ENCODE peak calls at places on chromosomes 5 and 9, in nine cellular contexts. A is hepatocyte; C is heart left ventricle; E is CD8-positive, alpha-beta T cell; I is WERI-Rb-1; Z is aorta; O is left ventricle myocardium inferior; Y is fibroblast of lung; M is H9. P is an unnamed sample.

GRCh38 chr9:69771775-69772418 is 12.1 kb upstream of the PTAR1 start:
- DNase-seq in O (no peak), Y (peak; percentile 83), E (no peak), I (no peak), A (no peak), C (no peak), M (no peak), Z (no peak), P (no peak)

GRCh38 chr5:160792281-160792680 is 59.7 kb downstream of the ATP10B start:
- DNase-seq in O (no peak), C (no peak), Z (no peak), E (no peak), I (no peak), Y (no peak), M (no peak), A (no peak), P (no peak)

GRCh38 chr9:13116292-13116691 is 163.2 kb downstream of the MPDZ start:
- DNase-seq in Y (no peak), M (no peak), O (no peak), C (no peak), Z (no peak), A (no peak), I (no peak), E (no peak), P (no peak)

GRCh38 chr5:169142264-169142970 is 158.5 kb downstream of the SLIT3 start:
- DNase-seq in E (no peak), A (no peak), O (peak; percentile 60), C (peak; percentile 31), Y (peak; percentile 72), M (no peak), Z (peak; percentile 82), I (no peak), P (no peak)

GRCh38 chr9:93290495-93291434 is 106.8 kb downstream of the WNK2 start:
- DNase-seq in C (no peak), I (no peak), Y (no peak), M (peak; percentile 31), E (no peak), O (no peak), A (no peak), Z (no peak), P (no peak)

GRCh38 chr5:97778451-97778850 is 595.4 kb upstream of the RIOK2 start:
- DNase-seq in E (no peak), Y (peak; percentile 73), C (no peak), Z (no peak), I (no peak), A (no peak), M (no peak), O (no peak), P (no peak)

GRCh38 chr5:8879248-8879647 is 666.6 kb downstream of the SEMA5A start:
- DNase-seq in Y (no peak), C (no peak), M (no peak), O (no peak), Z (no peak), A (no peak), I (no peak), E (no peak), P (no peak)

GRCh38 chr5:44546283-44546682 is 157.1 kb upstream of the FGF10 start:
- DNase-seq in Z (no peak), M (no peak), Y (peak; percentile 50), O (no peak), E (no peak), A (no peak), C (no peak), I (no peak), P (no peak)

GRCh38 chr9:79976501-79977444 is 405.0 kb downstream of the TLE4 start:
- DNase-seq in A (no peak), Y (no peak), I (peak; percentile 17), M (no peak), E (no peak), O (no peak), Z (no peak), C (no peak), P (no peak)

GRCh38 chr5:82417776-82418607 is 139.8 kb upstream of the RPS23 start:
- DNase-seq in Z (no peak), M (no peak), C (no peak), O (no peak), I (no peak), E (no peak), Y (peak; percentile 67), A (no peak), P (no peak)

GRCh38 chr5:141941307-141941706 is 16.7 kb downstream of the PCDH12 start:
- DNase-seq in Z (peak; percentile 75), M (no peak), C (no peak), O (no peak), I (no peak), E (no peak), Y (peak; percentile 30), A (no peak), P (no peak)
- H3K27ac ChIP-seq in Z (peak overlapping the region; percentile 46), M (no peak overlapping the region), C (peak overlapping the region; percentile 81), O (peak overlapping the region; percentile 69), I (no peak overlapping the region), E (no peak overlapping the region), Y (no peak overlapping the region), A (peak overlapping the region; percentile 80), P (peak overlapping the region; percentile 91)

GRCh38 chr5:72338810-72339209 is 18.6 kb downstream of the PTCD2 start:
- DNase-seq in O (no peak), M (no peak), C (no peak), Y (no peak), E (no peak), I (no peak), Z (no peak), A (no peak), P (no peak)

GRCh38 chr5:72337159-72337558 is 17.0 kb downstream of the PTCD2 start:
- DNase-seq in Y (no peak), E (no peak), Z (no peak), I (no peak), O (no peak), A (no peak), C (peak; percentile 12), M (no peak), P (no peak)
- H3K27ac ChIP-seq in Y (no peak overlapping the region), E (no peak overlapping the region), Z (no peak overlapping the region), I (no peak overlapping the region), O (peak overlapping the region; percentile 50), A (peak overlapping the region; percentile 8), C (no peak overlapping the region), M (no peak overlapping the region), P (no peak overlapping the region)

DNA sequence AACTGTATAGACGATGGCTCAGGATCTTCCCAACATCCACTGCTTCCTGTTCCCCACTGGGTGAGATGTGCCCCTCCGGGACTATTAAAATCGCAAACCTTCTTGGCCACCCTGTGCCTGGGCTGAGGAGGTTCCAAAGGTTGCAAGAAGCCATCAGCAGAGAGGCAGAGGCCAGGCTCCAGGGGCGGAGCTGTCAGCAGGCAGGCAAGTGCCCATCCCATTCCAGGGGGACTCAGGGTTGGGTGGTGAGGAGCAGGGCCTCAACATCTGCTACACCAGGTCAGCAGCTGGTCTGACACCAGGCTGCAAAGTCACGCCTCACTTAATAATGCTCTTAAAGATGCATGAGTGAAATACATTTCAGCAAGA is 2.2 kb downstream of the BTNL3 start:
- DNase-seq in M (no peak), A (no peak), Y (no peak), E (no peak), O (no peak), Z (no peak), I (no peak), C (no peak), P (no peak)
- H3K27ac ChIP-seq in M (no peak overlapping the region), A (no peak overlapping the region), Y (no peak overlapping the region), E (no peak overlapping the region), O (no peak overlapping the region), Z (no peak overlapping the region), I (no peak overlapping the region), C (no peak overlapping the region), P (no peak overlapping the region)

GRCh38 chr5:14588758-14589543 is 7.4 kb downstream of the OTULINL start:
- DNase-seq in A (peak; percentile 45), E (no peak), O (no peak), Y (no peak), Z (no peak), I (no peak), M (no peak), C (no peak), P (no peak)
- H3K27ac ChIP-seq in A (peak overlapping the region; percentile 25), E (no peak overlapping the region), O (no peak overlapping the region), Y (no peak overlapping the region), Z (no peak overlapping the region), I (no peak overlapping the region), M (no peak overlapping the region), C (peak overlapping the region; percentile 82), P (no peak overlapping the region)

DNA sequence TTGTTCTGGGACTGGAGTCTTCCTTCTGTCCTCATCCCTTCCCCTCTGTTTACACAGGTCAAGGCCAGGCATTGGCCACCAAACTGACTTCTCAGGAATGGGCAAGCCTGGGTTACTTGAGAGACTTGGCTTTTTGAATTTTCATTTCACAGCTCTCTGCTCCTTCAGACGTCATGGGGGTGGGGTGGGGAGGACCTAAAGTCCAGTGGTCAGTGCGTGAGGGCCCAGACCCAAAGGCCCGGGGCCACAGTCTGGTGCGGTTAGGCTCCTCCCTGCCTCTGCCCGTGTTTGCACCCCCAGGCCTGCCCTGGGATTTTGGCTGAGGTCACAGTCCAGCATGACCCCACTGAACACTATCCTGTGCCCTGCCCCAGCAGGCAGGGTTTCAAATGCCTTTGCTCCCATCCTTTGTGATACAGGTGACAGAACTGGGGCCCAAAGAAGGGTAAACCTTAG is 4.1 kb upstream of the CXXC5 start:
- DNase-seq in O (peak; percentile 10), C (no peak), A (no peak), Z (peak; percentile 33), M (no peak), E (no peak), Y (no peak), I (no peak), P (no peak)
- H3K27ac ChIP-seq in O (no peak overlapping the region), C (no peak overlapping the region), A (peak overlapping the region; percentile 97), Z (no peak overlapping the region), M (no peak overlapping the region), E (no peak overlapping the region), Y (no peak overlapping the region), I (no peak overlapping the region), P (no peak overlapping the region)

DNA sequence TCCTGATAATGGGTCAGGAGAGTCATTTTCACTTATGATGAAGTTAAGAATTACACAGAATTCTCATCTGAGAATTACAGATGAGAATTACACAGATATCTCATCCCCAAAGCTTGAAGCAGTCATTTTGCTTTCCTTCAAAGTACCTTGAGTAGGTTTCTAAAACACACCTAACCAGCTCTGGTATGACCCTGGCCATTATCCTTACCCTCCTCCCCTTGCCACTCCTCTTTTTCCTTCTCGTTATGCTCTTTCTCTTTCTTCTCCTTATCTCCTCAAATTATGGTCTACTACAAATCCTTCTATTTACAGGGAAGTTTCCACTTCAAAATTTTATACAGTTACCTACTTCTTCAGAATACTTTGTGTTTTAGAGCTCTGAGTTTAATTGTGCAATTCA is 44.5 kb downstream of the MEF2C start:
- DNase-seq in A (no peak), Y (no peak), E (no peak), M (no peak), Z (no peak), I (no peak), C (no peak), O (no peak), P (no peak)
- H3K27ac ChIP-seq in A (no peak overlapping the region), Y (no peak overlapping the region), E (no peak overlapping the region), M (no peak overlapping the region), Z (no peak overlapping the region), I (no peak overlapping the region), C (no peak overlapping the region), O (peak overlapping the region; percentile 89), P (no peak overlapping the region)